ENCODE peak calls at places on chromosome 15, in eight cellular contexts. Z is uterus; T is T-helper 2 cell; Q is right cardiac atrium; F is left colon; P is activated CD8-positive, alpha-beta memory T cell treated with anti-CD3 and anti-CD28 coated beads, Interleukin-2, amount 50 U/mL, for 48 hours; Y is stimulated activated CD4-positive, alpha-beta T cell treated with anti-CD3 and anti-CD28 coated beads, Interleukin-4, amount 100 ng/mL, for 1 hour; V is astrocyte of the spinal cord. W is an unnamed sample.

GRCh38 chr15:39511000-39511914 is 69.6 kb upstream of the THBS1 start:
- DNase-seq in Z (peak), T (no peak), Q (peak), F (peak), P (no peak), Y (no peak), V (peak), W (peak)

GRCh38 chr15:43285609-43286037 is 18.9 kb upstream of the TGM5 start:
- DNase-seq in Z (peak), T (peak), Q (no peak), F (peak), P (peak), Y (peak), V (peak), W (peak)

GRCh38 chr15:52710050-52710709 is 31.0 kb upstream of the ATOSA start:
- DNase-seq in Z (no peak), T (no peak), Q (no peak), F (no peak), P (no peak), Y (no peak), V (no peak), W (no peak)

GRCh38 chr15:91116379-91117067 is 16.5 kb downstream of the SV2B start:
- DNase-seq in Z (no peak), T (no peak), Q (no peak), F (no peak), P (no peak), Y (no peak), V (no peak), W (no peak)

GRCh38 chr15:29337156-29337959 is 67.7 kb upstream of the NSMCE3 start:
- DNase-seq in Z (no peak), T (no peak), Q (no peak), F (no peak), P (no peak), Y (no peak), V (no peak), W (no peak)

GRCh38 chr15:39488498-39488897 is 92.4 kb upstream of the THBS1 start:
- DNase-seq in Z (peak), T (no peak), Q (no peak), F (no peak), P (no peak), Y (no peak), V (no peak), W (peak)

GRCh38 chr15:22979069-22979698 is 984 bp downstream of the CYFIP1 start:
- DNase-seq in Z (no peak), T (no peak), Q (peak), F (peak), P (peak), Y (peak), V (peak), W (peak)

GRCh38 chr15:48616216-48616615 is 29.3 kb downstream of the FBN1 start:
- DNase-seq in Z (no peak), T (no peak), Q (no peak), F (no peak), P (no peak), Y (no peak), V (no peak), W (no peak)

GRCh38 chr15:34358367-34358766 is 8.6 kb downstream of the LPCAT4 start:
- DNase-seq in Z (no peak), T (no peak), Q (no peak), F (no peak), P (no peak), Y (no peak), V (no peak), W (no peak)

GRCh38 chr15:91652610-91653207 is 200.8 kb upstream of the SLCO3A1 start:
- DNase-seq in Z (no peak), T (no peak), Q (no peak), F (no peak), P (no peak), Y (no peak), V (no peak), W (no peak)

GRCh38 chr15:89817701-89818280 is 3.1 kb upstream of the ANPEP start:
- DNase-seq in Z (no peak), T (no peak), Q (no peak), F (no peak), P (no peak), Y (no peak), V (no peak), W (no peak)

GRCh38 chr15:67017318-67017717 is 48.1 kb upstream of the SMAD3 start:
- DNase-seq in Z (no peak), T (no peak), Q (no peak), F (no peak), P (no peak), Y (no peak), V (no peak), W (no peak)

GRCh38 chr15:74610302-74610951 is 5.2 kb upstream of the CLK3 start:
- DNase-seq in Z (no peak), T (no peak), Q (peak), F (no peak), P (no peak), Y (no peak), V (no peak), W (no peak)

GRCh38 chr15:45326280-45326679 is 52.1 kb downstream of the GATM start:
- DNase-seq in Z (no peak), T (no peak), Q (no peak), F (no peak), P (no peak), Y (no peak), V (no peak), W (no peak)

GRCh38 chr15:34241376-34242350 is 16.8 kb downstream of the EMC4 start:
- DNase-seq in Z (peak), T (peak), Q (no peak), F (no peak), P (no peak), Y (no peak), V (peak), W (peak)

GRCh38 chr15:66004618-66005262 is 135.4 kb downstream of the RAB11A start:
- DNase-seq in Z (no peak), T (no peak), Q (no peak), F (peak), P (no peak), Y (no peak), V (peak), W (peak)

GRCh38 chr15:68342351-68342750 is 64.8 kb downstream of the FEM1B start:
- DNase-seq in Z (no peak), T (no peak), Q (peak), F (no peak), P (no peak), Y (no peak), V (no peak), W (no peak)

GRCh38 chr15:84006467-84006866 is 229.1 kb upstream of the GOLGA6L4 start:
- DNase-seq in Z (no peak), T (no peak), Q (no peak), F (no peak), P (no peak), Y (no peak), V (no peak), W (no peak)

GRCh38 chr15:61715082-61715481 is 345.2 kb downstream of the VPS13C start:
- DNase-seq in Z (no peak), T (no peak), Q (peak), F (no peak), P (no peak), Y (no peak), V (peak), W (no peak)